ENCODE peak calls at places on chromosomes 7 and 10, in nine cellular contexts. U is heart left ventricle, T is fibroblast of lung, A is neural progenitor cell, Y is choroid plexus epithelial cell, Z is PC-9, V is transverse colon, Q is body of pancreas, N is astrocyte of the cerebellum. P is an unnamed sample.

GRCh38 chr7:70698219-70698832 is 433.6 kb upstream of the GALNT17 start:
- DNase-seq in V (no peak), T (peak; percentile 81), N (peak; percentile 52), Q (peak; percentile 29), A (peak; percentile 73), U (peak; percentile 23), Y (peak; percentile 84), Z (no peak), P (no peak)

GRCh38 chr10:60978287-60979115 is 34.5 kb upstream of the RHOBTB1 start:
- DNase-seq in A (no peak), V (no peak), N (no peak), Y (no peak), Q (peak; percentile 59), T (no peak), U (no peak), Z (peak; percentile 27), P (peak; percentile 56)

GRCh38 chr7:126177779-126178178 is 1075.0 kb downstream of the GRM8 start:
- DNase-seq in T (no peak), Q (no peak), Y (no peak), A (no peak), Z (no peak), V (no peak), U (no peak), N (no peak), P (no peak)

GRCh38 chr7:127119517-127119916 is 133.2 kb downstream of the GRM8 start:
- DNase-seq in V (no peak), A (no peak), U (no peak), Q (no peak), T (no peak), N (no peak), Y (no peak), Z (no peak), P (no peak)

GRCh38 chr10:34627331-34627730 is 187.8 kb downstream of the PARD3 start:
- DNase-seq in T (no peak), U (no peak), Z (no peak), Q (no peak), A (no peak), V (no peak), N (no peak), Y (no peak), P (no peak)

GRCh38 chr10:100614416-100614815 is 78.7 kb downstream of the HIF1AN start:
- DNase-seq in A (peak; percentile 21), N (no peak), V (no peak), T (no peak), Q (no peak), Z (no peak), U (no peak), Y (no peak), P (no peak)

GRCh38 chr10:17742918-17743317 is 9.1 kb upstream of the TMEM236 start:
- DNase-seq in T (peak; percentile 72), Q (peak; percentile 54), N (peak; percentile 39), Z (peak; percentile 50), A (peak; percentile 52), Y (peak; percentile 72), V (peak; percentile 66), U (peak; percentile 29), P (peak; percentile 64)

GRCh38 chr7:25069900-25070443 is 55.1 kb downstream of the CYCS start:
- DNase-seq in N (peak; percentile 76), Y (peak; percentile 88), A (peak; percentile 90), T (peak; percentile 90), Z (peak; percentile 67), V (peak; percentile 39), Q (peak; percentile 57), U (peak; percentile 57), P (peak; percentile 77)

GRCh38 chr10:21167288-21168010 is 270.3 kb upstream of the NEBL start:
- DNase-seq in Y (no peak), Q (no peak), A (no peak), N (no peak), U (no peak), Z (no peak), T (no peak), V (no peak), P (no peak)

GRCh38 chr10:91536790-91537189 is 96.1 kb downstream of the PPP1R3C start:
- DNase-seq in Q (no peak), U (no peak), N (no peak), Y (no peak), V (no peak), Z (no peak), A (no peak), T (no peak), P (no peak)

GRCh38 chr10:132248455-132249231 is 59.1 kb downstream of the STK32C start:
- DNase-seq in Y (no peak), Q (peak; percentile 60), U (peak; percentile 33), N (no peak), T (no peak), Z (peak; percentile 71), V (peak; percentile 53), A (peak; percentile 80), P (peak; percentile 65)

GRCh38 chr7:33905389-33906032 is at the start of gene BMPER:
- DNase-seq in U (no peak), T (no peak), V (peak; percentile 13), A (peak; percentile 89), Q (peak; percentile 37), Z (peak; percentile 20), N (no peak), Y (no peak), P (peak; percentile 58)

GRCh38 chr10:92241158-92241500 is 49.7 kb downstream of the CPEB3 start:
- DNase-seq in N (no peak), Y (peak; percentile 53), Z (no peak), Q (peak; percentile 35), T (no peak), A (peak; percentile 79), U (peak; percentile 17), V (peak; percentile 24), P (no peak)

GRCh38 chr7:6290345-6290744 is 17.9 kb upstream of the CYTH3 start:
- DNase-seq in Y (no peak), Q (no peak), U (no peak), A (no peak), V (no peak), N (no peak), T (no peak), Z (peak; percentile 88), P (peak; percentile 27)

GRCh38 chr7:67453981-67454380 is 457.3 kb downstream of the TYW1 start:
- DNase-seq in V (no peak), Z (no peak), N (no peak), U (no peak), Q (no peak), A (no peak), T (no peak), Y (no peak), P (no peak)

GRCh38 chr10:112898540-112899395 is 51.3 kb upstream of the TCF7L2 start:
- DNase-seq in Y (peak; percentile 63), V (peak; percentile 71), Q (peak; percentile 51), T (peak; percentile 77), N (peak; percentile 33), U (no peak), A (peak; percentile 83), Z (peak; percentile 12), P (peak; percentile 47)

GRCh38 chr7:73439305-73439704 is 5.7 kb downstream of the FZD9 start:
- DNase-seq in V (no peak), Y (no peak), Z (no peak), N (no peak), T (no peak), A (no peak), U (no peak), Q (no peak), P (no peak)

GRCh38 chr10:88023676-88024075 is 160.3 kb downstream of the PTEN start:
- DNase-seq in Y (no peak), A (no peak), T (no peak), Z (no peak), Q (no peak), V (no peak), U (no peak), N (no peak), P (no peak)

GRCh38 chr7:151631149-151631967 is 111.7 kb upstream of the RHEB start:
- DNase-seq in A (peak; percentile 80), U (no peak), Z (no peak), Y (peak; percentile 42), T (peak; percentile 39), Q (no peak), N (no peak), V (no peak), P (no peak)
- TF ChIP-seq CTCF in A (peak; percentile 6), U (no peak), Z (peak; percentile 17), Y (peak; percentile 39), T (peak; percentile 31), Q (no peak), N (peak; percentile 39), V (no peak), P (no peak)

DNA sequence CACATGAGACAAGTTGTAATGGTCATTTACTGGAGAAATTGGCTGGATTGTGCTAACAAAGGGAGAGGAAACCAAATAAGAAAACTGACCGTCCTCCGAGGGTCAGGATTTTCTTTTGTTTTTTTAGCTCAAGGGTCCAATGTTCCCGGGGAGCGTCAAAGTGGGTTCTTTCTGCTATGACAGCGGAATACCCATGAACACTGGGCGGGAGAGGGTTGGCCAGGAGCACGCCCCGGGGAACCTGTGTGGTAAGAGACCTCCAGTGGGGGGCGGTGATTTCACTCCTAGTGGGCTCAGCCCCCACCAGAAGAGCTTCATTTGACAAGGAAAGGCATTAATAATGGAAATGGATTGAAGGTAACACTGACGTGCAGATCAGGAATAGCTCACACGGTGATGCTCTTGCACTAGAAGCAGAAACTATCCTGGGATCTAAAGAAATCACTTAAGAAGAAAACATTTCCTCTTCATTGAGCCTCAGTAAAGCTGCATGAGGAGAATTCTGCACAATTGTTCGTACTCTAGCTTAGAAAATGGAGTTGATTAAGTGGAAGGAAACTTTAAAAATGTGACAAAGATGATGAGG is 627.0 kb downstream of the SUGCT start:
- DNase-seq in V (no peak), Q (no peak), T (no peak), U (no peak), Y (peak; percentile 62), N (no peak), Z (no peak), A (no peak), P (no peak)
- TF ChIP-seq CTCF in V (no peak), Q (no peak), T (no peak), U (no peak), Y (peak; percentile 51), N (peak; percentile 46), Z (peak; percentile 36), A (peak; percentile 22), P (no peak)

DNA sequence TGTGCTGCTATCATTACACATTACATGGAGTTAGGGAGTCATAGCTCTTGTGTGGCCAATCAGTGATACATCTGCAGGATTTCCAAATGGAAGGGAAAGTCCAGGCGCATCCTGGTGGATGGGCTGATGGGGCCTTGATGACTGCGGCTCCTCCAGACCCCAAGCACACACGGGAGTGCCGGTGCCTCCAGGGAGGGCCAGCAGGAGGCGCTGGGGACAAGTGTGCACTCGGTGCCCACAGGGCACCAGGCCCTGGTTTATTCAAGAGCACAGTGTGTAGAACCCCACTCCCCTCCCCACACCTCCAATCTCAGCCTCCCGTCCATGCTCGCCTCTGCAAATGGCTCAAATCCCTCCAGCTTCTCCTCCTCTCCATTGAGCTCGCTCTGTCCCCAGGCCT is 243.9 kb downstream of the USP6NL start:
- DNase-seq in Z (no peak), A (no peak), V (no peak), Y (no peak), T (no peak), N (no peak), U (no peak), Q (no peak), P (no peak)
- TF ChIP-seq CTCF in Z (no peak), A (no peak), V (no peak), Y (no peak), T (no peak), N (no peak), U (no peak), Q (no peak), P (no peak)

DNA sequence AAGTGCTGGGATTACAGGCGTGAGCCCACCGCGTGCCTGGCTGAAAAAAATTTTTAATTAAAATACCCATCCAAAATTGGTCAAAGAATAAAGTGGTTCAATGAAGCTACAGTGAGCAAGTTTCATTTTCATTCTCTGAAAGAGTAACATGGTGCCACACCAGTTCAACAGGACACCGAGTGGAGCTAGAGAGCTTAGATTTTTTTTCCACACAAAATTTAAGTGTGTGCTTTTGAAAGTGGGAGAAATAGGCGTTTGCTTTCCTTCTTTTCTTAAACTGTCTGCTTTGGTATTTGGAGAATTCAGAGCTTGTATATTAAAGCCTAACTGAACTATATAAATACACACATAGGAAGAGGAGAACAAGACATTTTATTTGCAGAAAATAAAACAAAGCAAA is 43.4 kb downstream of the BPGM start:
- DNase-seq in Q (no peak), T (peak; percentile 85), A (no peak), N (no peak), V (no peak), Y (peak; percentile 88), Z (no peak), U (peak; percentile 39), P (no peak)
- TF ChIP-seq CTCF in Q (no peak), T (peak; percentile 74), A (peak; percentile 46), N (peak; percentile 64), V (peak; percentile 20), Y (peak; percentile 77), Z (peak; percentile 59), U (peak; percentile 62), P (no peak)